ENCODE peak calls at places on chromosomes 3 and 15, in seven cellular contexts. O is Peyer's patch, N is HCT116, B is breast epithelium, J is prostate gland, H is body of pancreas, Y is tibial nerve. A is an unnamed sample.
A peak's percentile ranks its signal among the peaks of the same experiment; 100 is the strongest.

GRCh38 chr3:193878051-193878838 is 257.7 kb upstream of the HES1 start:
- DNase-seq in J (no peak), N (no peak), O (no peak), H (no peak), B (no peak), Y (no peak), A (no peak)

GRCh38 chr3:110479676-110480075 is 591.9 kb upstream of the NECTIN3 start:
- DNase-seq in O (no peak), H (no peak), N (no peak), B (no peak), J (no peak), Y (no peak), A (no peak)

GRCh38 chr3:27431116-27431515 is 53.1 kb downstream of the SLC4A7 start:
- DNase-seq in J (peak; percentile 54), O (no peak), B (no peak), N (peak; percentile 4), Y (no peak), H (peak; percentile 22), A (no peak)

GRCh38 chr3:20657566-20657965 is 471.6 kb upstream of the SGO1 start:
- DNase-seq in B (no peak), O (no peak), H (no peak), J (no peak), Y (no peak), N (no peak), A (no peak)

GRCh38 chr3:159252772-159253384 is 451.0 kb downstream of the MFSD1 start:
- DNase-seq in N (peak; percentile 70), Y (no peak), H (no peak), O (no peak), B (no peak), J (no peak), A (no peak)

GRCh38 chr3:24253336-24253735 is 241.3 kb downstream of the THRB start:
- DNase-seq in Y (no peak), O (no peak), H (no peak), J (no peak), N (no peak), B (no peak), A (no peak)

GRCh38 chr3:148150141-148150540 is 547.6 kb upstream of the AGTR1 start:
- DNase-seq in B (no peak), J (no peak), O (no peak), N (no peak), H (no peak), Y (no peak), A (no peak)

GRCh38 chr15:60423540-60423939 is 25.8 kb upstream of the ANXA2 start:
- DNase-seq in O (no peak), J (no peak), B (no peak), H (no peak), Y (no peak), N (peak; percentile 52), A (no peak)

GRCh38 chr15:92627014-92627413 is 28.6 kb downstream of the FAM174B start:
- DNase-seq in H (peak; percentile 73), O (peak; percentile 13), J (no peak), B (peak; percentile 12), Y (no peak), N (no peak), A (no peak)

GRCh38 chr3:177946965-177947364 is 589.3 kb upstream of the KCNMB2 start:
- DNase-seq in O (no peak), Y (no peak), N (no peak), H (no peak), B (no peak), J (no peak), A (no peak)

GRCh38 chr3:174202146-174202545 is 657.0 kb upstream of the NAALADL2 start:
- DNase-seq in J (no peak), H (no peak), N (no peak), B (no peak), O (no peak), Y (no peak), A (peak; percentile 22)

GRCh38 chr3:185423178-185423577 is 60.2 kb downstream of the MAP3K13 start:
- DNase-seq in B (no peak), H (peak; percentile 37), N (no peak), Y (no peak), J (no peak), O (peak; percentile 62), A (no peak)

GRCh38 chr15:67834593-67835348 is 5.1 kb downstream of the RNU6-1 start:
- DNase-seq in J (no peak), B (no peak), Y (no peak), O (peak; percentile 56), N (no peak), H (no peak), A (no peak)

GRCh38 chr15:77030042-77030927 is 35.4 kb downstream of the PSTPIP1 start:
- DNase-seq in Y (peak; percentile 7), J (no peak), O (peak; percentile 59), B (no peak), N (no peak), H (peak; percentile 1), A (peak; percentile 23)

GRCh38 chr3:159798951-159799350 is 189.7 kb upstream of the IL12A start:
- DNase-seq in N (no peak), B (no peak), J (no peak), H (no peak), Y (no peak), O (no peak), A (no peak)

DNA sequence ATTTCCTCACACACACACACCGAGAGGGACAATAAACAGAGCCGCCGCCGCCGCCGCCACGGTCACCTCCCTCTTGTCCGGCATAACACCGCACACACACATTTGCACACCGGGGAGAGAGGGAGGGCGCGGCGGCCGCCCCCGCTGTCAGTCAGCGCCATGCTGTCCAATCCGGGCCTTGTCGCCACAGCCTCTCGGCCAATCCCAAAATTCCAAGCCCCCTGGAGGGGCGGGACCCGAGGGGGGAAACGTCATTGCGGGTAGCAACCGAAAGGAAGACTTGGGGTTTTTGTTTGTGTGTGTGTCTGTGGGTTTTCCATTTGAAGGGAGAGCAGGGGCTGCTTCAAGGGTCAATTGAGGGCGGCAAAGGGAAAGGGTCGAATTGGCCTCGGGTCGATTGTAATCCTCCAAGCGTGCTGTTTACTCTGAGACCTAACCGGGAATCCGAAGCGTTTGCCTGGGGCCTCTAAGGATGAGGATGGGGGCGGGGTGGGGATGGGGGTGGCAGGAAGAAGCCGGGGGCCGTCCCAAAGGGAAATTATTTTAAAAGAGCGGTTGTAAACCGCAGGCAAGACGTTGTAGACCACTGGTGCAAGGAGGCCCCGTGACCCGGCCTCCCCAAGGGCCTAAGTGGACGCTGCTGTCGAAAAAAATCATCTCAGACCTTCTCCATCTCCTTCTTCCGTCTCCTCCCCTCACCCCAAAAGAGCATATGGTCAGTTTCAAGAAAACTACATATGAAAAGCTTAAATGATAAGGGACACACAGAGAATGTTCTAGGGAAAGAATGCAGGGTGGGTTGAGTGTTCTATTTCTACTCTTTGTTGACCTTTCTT is at the start of gene TOP2B:
- DNase-seq in Y (peak; percentile 94), J (peak; percentile 98), O (peak; percentile 98), N (peak; percentile 86), B (peak; percentile 96), H (peak; percentile 97), A (peak; percentile 97)
- TF ChIP-seq POLR2A in Y (peak; percentile 91), J (peak; percentile 99), O (peak; percentile 81), N (peak; percentile 36), B (peak; percentile 83), H (peak; percentile 94), A (peak; percentile 81)

GRCh38 chr3:128585189-128585588 is 65.4 kb downstream of the RPN1 start:
- DNase-seq in Y (no peak), N (no peak), O (no peak), B (no peak), J (no peak), H (no peak), A (no peak)

GRCh38 chr3:128585974-128586373 is 64.6 kb downstream of the RPN1 start:
- DNase-seq in O (no peak), J (no peak), B (no peak), Y (no peak), N (no peak), H (no peak), A (no peak)

GRCh38 chr3:128581566-128581965 is 69.1 kb downstream of the RPN1 start:
- DNase-seq in N (no peak), J (no peak), H (no peak), Y (no peak), O (no peak), B (no peak), A (no peak)

GRCh38 chr3:128587391-128587790 is 63.2 kb downstream of the RPN1 start:
- DNase-seq in O (no peak), H (no peak), J (no peak), Y (no peak), N (no peak), B (no peak), A (no peak)

DNA sequence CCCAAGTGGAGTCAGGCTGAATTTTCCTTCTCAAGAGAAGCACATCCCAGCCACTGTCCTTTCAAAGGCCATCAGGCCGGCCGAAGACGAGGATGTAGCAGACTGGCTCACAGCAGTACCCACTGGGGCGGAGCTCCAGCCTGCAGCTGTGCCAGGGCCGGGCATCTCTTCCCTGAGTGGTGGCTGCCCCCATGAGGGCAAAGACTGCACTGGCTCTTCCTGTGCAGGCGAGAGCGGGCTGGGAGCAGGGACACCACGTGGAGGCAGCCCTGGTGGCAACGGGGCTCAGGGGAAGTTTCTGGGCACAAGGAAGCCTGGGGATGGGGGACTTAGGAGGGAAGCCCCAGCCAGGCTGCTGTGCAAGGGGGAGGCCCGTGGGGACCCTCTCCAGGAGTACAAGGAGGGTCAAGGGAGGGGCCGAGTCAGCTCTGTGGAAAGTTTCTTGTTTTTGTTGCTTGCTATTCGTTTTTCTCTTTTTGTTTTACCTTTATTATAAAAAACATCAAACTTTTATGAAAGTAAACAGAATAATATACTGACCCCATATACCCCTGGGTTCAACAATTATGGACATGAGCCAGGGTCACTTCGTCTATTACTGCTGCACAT is 66.1 kb downstream of the RPN1 start:
- DNase-seq in J (peak; percentile 74), H (peak; percentile 85), N (peak; percentile 68), B (peak; percentile 73), Y (peak; percentile 28), O (peak; percentile 65), A (peak; percentile 68)
- H3K4me3 ChIP-seq in J (no peak overlapping the region), H (no peak overlapping the region), N (no peak overlapping the region), B (no peak overlapping the region), Y (no peak overlapping the region), O (no peak overlapping the region), A (no peak overlapping the region)

GRCh38 chr15:25233766-25234350 is 205.0 kb downstream of the UBE3A start:
- DNase-seq in Y (no peak), N (no peak), J (no peak), H (no peak), O (no peak), B (no peak), A (no peak)
- H3K9me3 ChIP-seq in Y (no peaks in the 10 kb centered on the region), N (peaks cover 40% of the 10 kb centered on the region), J (no peaks in the 10 kb centered on the region), H (no peaks in the 10 kb centered on the region), O (no peaks in the 10 kb centered on the region), B (peaks cover 100% of the 10 kb centered on the region), A (peaks cover 10% of the 10 kb centered on the region)

DNA sequence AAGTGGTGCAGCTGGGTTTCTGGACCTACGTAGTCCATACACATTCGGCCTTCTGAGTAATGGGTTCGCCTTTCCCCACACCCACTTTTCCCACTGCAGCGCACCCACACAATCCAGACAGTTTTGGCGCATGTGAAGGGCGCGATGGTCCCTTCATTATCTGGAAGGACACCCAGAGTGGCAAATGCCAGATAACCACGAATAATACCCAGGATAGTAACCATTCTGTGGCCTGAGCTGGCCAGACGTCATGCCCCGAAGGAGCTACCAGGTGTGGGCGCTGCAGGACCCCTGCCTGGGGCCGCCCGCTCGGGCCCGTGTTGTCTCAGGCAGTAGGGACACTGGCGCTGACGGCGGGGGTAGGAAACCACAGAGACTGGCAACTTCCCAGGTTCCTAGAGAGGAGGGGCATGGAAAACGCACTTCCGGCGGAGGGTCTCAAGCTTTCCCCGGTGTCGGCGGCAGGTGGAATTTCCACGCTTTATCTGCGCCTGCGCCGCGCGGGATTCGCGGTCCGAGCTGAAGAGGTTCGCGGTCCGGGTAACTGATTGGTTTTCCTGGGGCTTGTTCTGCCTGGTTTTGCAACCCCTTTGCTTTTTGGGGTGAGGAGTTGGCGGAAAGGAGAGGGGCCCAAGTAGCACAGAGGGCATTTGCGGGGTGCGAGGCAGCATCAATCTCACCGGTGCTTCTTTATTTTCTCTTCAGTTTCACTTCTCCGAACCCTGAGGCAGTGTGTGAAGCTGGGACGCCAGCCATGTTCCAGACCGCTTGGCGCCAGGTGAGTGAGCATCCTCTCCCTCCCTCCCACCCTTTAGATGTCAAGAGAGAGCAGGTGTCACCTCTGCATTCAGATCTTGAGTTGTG is at the start of gene ZNF620:
- DNase-seq in O (peak; percentile 85), H (peak; percentile 92), J (peak; percentile 67), Y (peak; percentile 18), B (peak; percentile 69), N (peak; percentile 76), A (peak; percentile 84)
- TF ChIP-seq POLR2A in O (peak; percentile 31), H (peak; percentile 91), J (peak; percentile 23), Y (no peak), B (no peak), N (peak; percentile 82), A (no peak)

A was measured in heart left ventricle.